ENCODE peak calls at places on chromosomes 7 and 10, in nine cellular contexts. H, X, I, R, D, Y, F, U and T are unnamed samples.

GRCh38 chr7:33287738-33288137 is 158.4 kb downstream of the BBS9 start:
- DNase-seq in H (no peak), D (no peak), F (no peak), U (no peak), Y (no peak), X (no peak), R (no peak), I (no peak), T (no peak)

GRCh38 chr7:127383123-127383835 is 9.2 kb downstream of the ZNF800 start:
- DNase-seq in I (no peak), R (no peak), Y (no peak), X (no peak), D (no peak), H (no peak), U (no peak), F (peak), T (no peak)

GRCh38 chr10:71204746-71205145 is 7.6 kb upstream of the UNC5B start:
- DNase-seq in D (no peak), I (no peak), F (no peak), R (no peak), H (no peak), Y (no peak), U (no peak), X (no peak), T (no peak)

GRCh38 chr7:106070201-106070551 is 41.9 kb downstream of the SYPL1 start:
- DNase-seq in I (no peak), Y (no peak), D (no peak), H (no peak), X (no peak), R (peak), U (no peak), F (no peak), T (no peak)

GRCh38 chr10:79488303-79488702 is 24.0 kb upstream of the EIF5AL1 start:
- DNase-seq in I (peak), X (no peak), D (no peak), R (peak), U (peak), F (peak), H (peak), Y (peak), T (no peak)

GRCh38 chr10:122249303-122249850 is 21.7 kb upstream of the BTBD16 start:
- DNase-seq in D (no peak), X (no peak), I (no peak), U (no peak), H (no peak), Y (no peak), F (no peak), R (no peak), T (no peak)

GRCh38 chr7:44313016-44313415 is 12.4 kb downstream of the CAMK2B start:
- DNase-seq in Y (no peak), U (no peak), X (no peak), R (no peak), F (no peak), I (no peak), D (no peak), H (no peak), T (no peak)

GRCh38 chr10:126902157-126902556 is 3.1 kb upstream of the DOCK1 start:
- DNase-seq in F (peak), R (no peak), X (no peak), D (no peak), H (no peak), I (peak), Y (peak), U (no peak), T (no peak)

GRCh38 chr10:98414932-98415709 is at the start of gene PYROXD2:
- DNase-seq in X (peak), R (peak), D (peak), I (peak), F (peak), U (peak), H (peak), Y (peak), T (peak)

GRCh38 chr10:46092523-46093195 is 46.6 kb upstream of the MSMB start:
- DNase-seq in I (no peak), H (no peak), Y (no peak), X (no peak), F (no peak), R (no peak), D (no peak), U (no peak), T (no peak)

GRCh38 chr7:51606601-51607154 is 290.1 kb upstream of the COBL start:
- DNase-seq in I (no peak), R (no peak), U (peak), H (no peak), D (no peak), F (no peak), Y (no peak), X (no peak), T (no peak)

GRCh38 chr7:20141666-20142065 is 75.5 kb downstream of the MACC1 start:
- DNase-seq in H (no peak), D (no peak), Y (no peak), I (no peak), F (peak), U (no peak), R (no peak), X (no peak), T (peak)

GRCh38 chr7:122743211-122743610 is 40.5 kb upstream of the RNF148 start:
- DNase-seq in U (no peak), I (no peak), H (no peak), Y (no peak), R (no peak), F (no peak), X (no peak), D (no peak), T (no peak)

GRCh38 chr10:97196213-97197029 is 10.7 kb upstream of the SLIT1 start:
- DNase-seq in D (peak), H (no peak), X (peak), I (peak), R (peak), F (peak), Y (peak), U (peak), T (peak)
- TF ChIP-seq CTCF in D (peak), H (peak), X (peak), I (peak), R (peak), F (peak), Y (peak), U (peak), T (peak)

DNA sequence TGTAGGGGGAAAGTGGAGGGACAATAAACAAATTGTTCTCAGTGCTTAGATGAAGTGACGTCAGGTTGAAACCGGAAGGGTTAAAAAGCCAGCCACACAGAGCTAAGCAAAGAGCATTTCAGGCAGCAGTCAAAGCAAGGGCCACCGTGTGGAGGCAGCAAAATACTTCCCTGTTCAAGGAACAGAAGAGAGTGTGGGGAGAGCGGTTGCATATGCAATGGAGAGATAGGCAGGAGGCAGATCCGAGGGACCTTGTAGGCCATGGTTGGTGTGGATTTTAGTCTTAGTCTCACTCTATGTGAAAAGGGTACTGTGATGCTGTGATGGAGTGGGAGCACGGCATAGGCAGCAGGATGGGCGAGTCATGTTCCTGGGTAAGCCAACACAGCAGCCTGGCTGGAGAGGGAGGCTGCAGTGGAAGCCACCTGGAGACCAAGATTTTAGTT is 3.8 kb upstream of the STN1 start:
- DNase-seq in H (no peak), X (peak), I (no peak), R (no peak), F (peak), D (no peak), U (peak), Y (no peak), T (peak)
- TF ChIP-seq CTCF in H (no peak), X (peak), I (no peak), R (no peak), F (no peak), D (no peak), U (no peak), Y (no peak), T (no peak)

DNA sequence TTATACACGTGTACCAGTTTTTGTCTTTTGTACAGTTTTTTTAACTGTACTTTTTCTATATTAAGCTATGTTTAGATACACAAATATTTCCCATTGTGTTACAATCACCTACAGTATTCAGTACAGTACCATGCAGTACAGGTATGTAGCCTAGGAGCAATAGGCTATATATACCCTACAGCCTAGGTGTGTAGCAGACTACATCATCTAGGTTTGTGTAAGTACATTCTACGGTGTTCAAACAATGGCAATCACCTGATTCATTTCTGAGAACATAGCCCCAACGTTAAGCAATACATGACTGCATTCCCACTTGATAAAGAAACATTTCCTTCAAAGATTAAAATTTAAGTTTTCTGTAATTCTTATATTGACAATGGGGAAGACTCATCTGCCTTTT is 89.4 kb downstream of the TRIL start:
- DNase-seq in H (no peak), D (no peak), R (no peak), I (no peak), F (no peak), X (no peak), Y (no peak), U (no peak), T (no peak)
- TF ChIP-seq CTCF in H (no peak), D (no peak), R (no peak), I (no peak), F (no peak), X (no peak), Y (no peak), U (no peak), T (no peak)

GRCh38 chr7:149023662-149024061 is 4.6 kb downstream of the PDIA4 start:
- DNase-seq in D (no peak), Y (no peak), R (no peak), I (no peak), F (no peak), U (no peak), H (no peak), X (peak), T (no peak)

GRCh38 chr7:149027055-149027454 is 1.2 kb downstream of the PDIA4 start:
- DNase-seq in R (no peak), U (no peak), I (no peak), H (no peak), D (no peak), X (no peak), Y (no peak), F (no peak), T (peak)

GRCh38 chr7:149031353-149031910 is 3.1 kb upstream of the PDIA4 start:
- DNase-seq in U (no peak), D (no peak), F (no peak), R (no peak), Y (no peak), X (no peak), H (no peak), I (no peak), T (no peak)

GRCh38 chr7:149027560-149028345 is 552 bp downstream of the PDIA4 start:
- DNase-seq in X (peak), H (peak), Y (peak), R (no peak), F (peak), D (no peak), I (peak), U (peak), T (no peak)

GRCh38 chr7:149028346-149029109 is at the start of gene PDIA4:
- DNase-seq in R (peak), I (peak), U (peak), D (peak), X (peak), F (peak), Y (peak), H (peak), T (peak)
- TF ChIP-seq CTCF in R (peak), I (peak), U (no peak), D (no peak), X (peak), F (peak), Y (no peak), H (peak), T (no peak)

DNA sequence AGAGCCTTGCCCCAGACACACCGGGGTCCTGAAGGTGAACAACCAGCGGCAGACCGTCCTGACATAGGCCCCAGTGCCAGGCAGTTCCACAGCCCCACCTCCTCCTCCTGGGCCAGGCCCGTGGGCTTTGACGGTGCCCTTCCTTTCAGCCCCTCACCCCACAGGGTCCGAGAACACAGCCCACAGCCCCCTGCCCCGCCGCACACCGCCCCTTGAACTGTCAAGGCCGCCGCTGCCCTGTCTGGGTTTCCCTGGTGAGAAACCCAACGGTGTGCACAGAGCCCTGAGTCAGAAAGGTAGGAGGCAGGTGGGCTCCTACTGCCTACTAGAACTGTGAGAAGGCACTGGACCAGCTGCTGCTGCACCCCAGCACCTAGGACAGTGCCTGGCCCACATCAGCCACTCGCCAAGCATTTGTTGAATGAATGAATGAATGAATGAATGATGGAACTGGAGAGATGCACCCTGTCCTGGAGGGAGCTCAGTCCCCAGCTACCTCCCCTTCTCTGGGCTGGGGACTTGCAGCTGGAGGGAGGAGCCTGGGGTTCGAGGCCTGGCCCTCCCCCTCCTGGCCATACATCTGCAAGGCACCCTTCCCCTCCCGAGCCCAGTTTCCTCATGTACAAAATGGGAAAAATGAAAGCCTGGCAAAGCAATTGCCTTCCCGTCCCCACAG is 117.9 kb downstream of the SLIT1 start:
- DNase-seq in D (no peak), F (no peak), Y (no peak), U (no peak), I (no peak), X (no peak), H (no peak), R (peak), T (no peak)
- TF ChIP-seq CTCF in D (no peak), F (no peak), Y (no peak), U (no peak), I (no peak), X (no peak), H (no peak), R (no peak), T (no peak)